ENCODE peak calls at places on chromosomes 11 and 22, in eight cellular contexts. One of them, this sample, is unnamed.

GRCh38 chr11:78318733-78319132 is 98.9 kb downstream of the GAB2 start:
- DNase-seq in GM23338: no peak
- DNase-seq in astrocyte: no peak
- DNase-seq in cardiac muscle cell: no peak
- DNase-seq in AG04450: no peak
- DNase-seq in heart right ventricle: no peak
- DNase-seq in fibroblast of mammary gland: no peak
- DNase-seq in OCI-LY7: no peak
- DNase-seq in this sample: no peak

GRCh38 chr11:75406338-75406777 is 7.0 kb downstream of the RPS3 start:
- DNase-seq in cardiac muscle cell: no peak
- DNase-seq in AG04450: no peak
- DNase-seq in astrocyte: peak
- DNase-seq in heart right ventricle: no peak
- DNase-seq in GM23338: no peak
- DNase-seq in OCI-LY7: no peak
- DNase-seq in fibroblast of mammary gland: peak
- DNase-seq in this sample: no peak

GRCh38 chr22:38309614-38310517 is 7.4 kb downstream of the CSNK1E start:
- DNase-seq in cardiac muscle cell: no peak
- DNase-seq in OCI-LY7: no peak
- DNase-seq in GM23338: no peak
- DNase-seq in heart right ventricle: no peak
- DNase-seq in fibroblast of mammary gland: peak
- DNase-seq in AG04450: no peak
- DNase-seq in astrocyte: no peak
- DNase-seq in this sample: no peak

GRCh38 chr11:116504541-116505149 is 268.1 kb downstream of the BUD13 start:
- DNase-seq in cardiac muscle cell: no peak
- DNase-seq in heart right ventricle: no peak
- DNase-seq in fibroblast of mammary gland: no peak
- DNase-seq in astrocyte: no peak
- DNase-seq in OCI-LY7: no peak
- DNase-seq in GM23338: peak
- DNase-seq in AG04450: no peak
- DNase-seq in this sample: no peak

GRCh38 chr11:57460017-57460755 is at the start of gene RTN4RL2:
- DNase-seq in OCI-LY7: peak
- DNase-seq in heart right ventricle: peak
- DNase-seq in GM23338: peak
- DNase-seq in astrocyte: peak
- DNase-seq in AG04450: no peak
- DNase-seq in cardiac muscle cell: peak
- DNase-seq in fibroblast of mammary gland: peak
- DNase-seq in this sample: peak

GRCh38 chr11:16346975-16347374 is 9.4 kb downstream of the SOX6 start:
- DNase-seq in astrocyte: peak
- DNase-seq in OCI-LY7: no peak
- DNase-seq in cardiac muscle cell: no peak
- DNase-seq in AG04450: no peak
- DNase-seq in heart right ventricle: no peak
- DNase-seq in fibroblast of mammary gland: no peak
- DNase-seq in GM23338: no peak
- DNase-seq in this sample: no peak

GRCh38 chr11:12242071-12242672 is 131.8 kb downstream of the MICAL2 start:
- DNase-seq in OCI-LY7: no peak
- DNase-seq in heart right ventricle: no peak
- DNase-seq in GM23338: peak
- DNase-seq in fibroblast of mammary gland: no peak
- DNase-seq in AG04450: no peak
- DNase-seq in astrocyte: no peak
- DNase-seq in cardiac muscle cell: no peak
- DNase-seq in this sample: no peak

GRCh38 chr11:108135845-108136599 is 14.7 kb downstream of the ACAT1 start:
- DNase-seq in OCI-LY7: peak
- DNase-seq in fibroblast of mammary gland: peak
- DNase-seq in cardiac muscle cell: no peak
- DNase-seq in GM23338: no peak
- DNase-seq in heart right ventricle: no peak
- DNase-seq in AG04450: no peak
- DNase-seq in astrocyte: peak
- DNase-seq in this sample: peak

GRCh38 chr11:126501641-126502040 is 146.2 kb downstream of the ST3GAL4 start:
- DNase-seq in fibroblast of mammary gland: no peak
- DNase-seq in GM23338: no peak
- DNase-seq in cardiac muscle cell: no peak
- DNase-seq in astrocyte: no peak
- DNase-seq in OCI-LY7: no peak
- DNase-seq in AG04450: no peak
- DNase-seq in heart right ventricle: no peak
- DNase-seq in this sample: no peak

GRCh38 chr11:28673687-28674431 is 565.7 kb downstream of the METTL15 start:
- DNase-seq in cardiac muscle cell: no peak
- DNase-seq in astrocyte: peak
- DNase-seq in fibroblast of mammary gland: peak
- DNase-seq in AG04450: no peak
- DNase-seq in GM23338: peak
- DNase-seq in heart right ventricle: no peak
- DNase-seq in OCI-LY7: no peak
- DNase-seq in this sample: no peak

GRCh38 chr11:115249179-115249578 is 255.0 kb downstream of the CADM1 start:
- DNase-seq in cardiac muscle cell: no peak
- DNase-seq in astrocyte: no peak
- DNase-seq in heart right ventricle: no peak
- DNase-seq in AG04450: no peak
- DNase-seq in GM23338: no peak
- DNase-seq in fibroblast of mammary gland: no peak
- DNase-seq in OCI-LY7: no peak
- DNase-seq in this sample: no peak

GRCh38 chr11:19241260-19242183 is 777 bp upstream of the E2F8 start:
- DNase-seq in cardiac muscle cell: peak
- DNase-seq in OCI-LY7: peak
- DNase-seq in heart right ventricle: peak
- DNase-seq in GM23338: peak
- DNase-seq in fibroblast of mammary gland: no peak
- DNase-seq in astrocyte: no peak
- DNase-seq in AG04450: no peak
- DNase-seq in this sample: peak

GRCh38 chr11:86802601-86803051 is 2.3 kb downstream of the PRSS23 start:
- DNase-seq in astrocyte: peak
- DNase-seq in GM23338: peak
- DNase-seq in cardiac muscle cell: peak
- DNase-seq in AG04450: no peak
- DNase-seq in OCI-LY7: peak
- DNase-seq in heart right ventricle: no peak
- DNase-seq in fibroblast of mammary gland: peak
- DNase-seq in this sample: peak

GRCh38 chr11:69671734-69672465 is 3.3 kb downstream of the LTO1 start:
- DNase-seq in OCI-LY7: no peak
- DNase-seq in heart right ventricle: no peak
- DNase-seq in AG04450: no peak
- DNase-seq in astrocyte: no peak
- DNase-seq in cardiac muscle cell: no peak
- DNase-seq in GM23338: no peak
- DNase-seq in fibroblast of mammary gland: no peak
- DNase-seq in this sample: no peak
- TF ChIP-seq CTCF in OCI-LY7: no peak
- TF ChIP-seq CTCF in heart right ventricle: no peak
- TF ChIP-seq CTCF in AG04450: no peak
- TF ChIP-seq CTCF in astrocyte: no peak
- TF ChIP-seq CTCF in cardiac muscle cell: no peak
- TF ChIP-seq CTCF in GM23338: no peak
- TF ChIP-seq CTCF in fibroblast of mammary gland: no peak
- TF ChIP-seq CTCF in this sample: no peak

DNA sequence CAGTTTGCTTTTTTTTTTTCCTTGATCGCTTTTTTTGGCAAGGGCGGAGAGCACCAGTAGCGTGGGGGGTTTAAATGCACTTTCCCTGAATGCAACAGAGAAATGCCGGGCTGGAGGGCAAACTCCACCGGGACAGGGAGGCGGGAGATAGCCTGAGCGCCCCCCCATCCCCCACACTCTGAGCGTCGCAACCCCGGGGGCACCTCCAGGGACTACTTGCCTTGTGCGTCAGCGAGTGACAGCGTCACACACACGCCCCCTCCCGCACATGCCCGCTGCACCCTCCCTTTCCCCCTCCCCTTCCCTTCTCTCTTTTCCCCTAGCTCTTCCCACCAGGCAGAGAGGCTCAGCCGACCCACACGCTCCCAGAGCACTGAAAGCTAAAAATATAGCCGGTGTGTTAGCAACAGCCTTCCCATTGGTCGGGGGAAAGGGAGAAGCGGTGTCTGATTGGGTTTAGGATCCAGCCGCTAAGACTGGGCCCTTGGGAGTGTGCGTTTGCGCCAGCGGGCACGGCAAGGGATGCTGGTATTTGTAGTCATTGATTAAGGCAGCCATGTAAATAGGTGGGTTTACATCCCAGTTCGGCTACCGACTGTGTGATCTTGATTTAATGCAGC is 1.7 kb upstream of the TOB2 start:
- DNase-seq in OCI-LY7: peak
- DNase-seq in heart right ventricle: peak
- DNase-seq in cardiac muscle cell: peak
- DNase-seq in GM23338: peak
- DNase-seq in fibroblast of mammary gland: peak
- DNase-seq in AG04450: peak
- DNase-seq in astrocyte: peak
- DNase-seq in this sample: peak
- TF ChIP-seq CTCF in OCI-LY7: no peak
- TF ChIP-seq CTCF in heart right ventricle: no peak
- TF ChIP-seq CTCF in cardiac muscle cell: no peak
- TF ChIP-seq CTCF in GM23338: no peak
- TF ChIP-seq CTCF in fibroblast of mammary gland: no peak
- TF ChIP-seq CTCF in AG04450: no peak
- TF ChIP-seq CTCF in astrocyte: no peak
- TF ChIP-seq CTCF in this sample: no peak

GRCh38 chr11:32615422-32615821 is 31.8 kb downstream of the EIF3M start:
- DNase-seq in heart right ventricle: no peak
- DNase-seq in GM23338: peak
- DNase-seq in astrocyte: no peak
- DNase-seq in cardiac muscle cell: peak
- DNase-seq in OCI-LY7: no peak
- DNase-seq in AG04450: no peak
- DNase-seq in fibroblast of mammary gland: peak
- DNase-seq in this sample: no peak
- TF ChIP-seq CTCF in heart right ventricle: peak
- TF ChIP-seq CTCF in GM23338: peak
- TF ChIP-seq CTCF in astrocyte: no peak
- TF ChIP-seq CTCF in cardiac muscle cell: peak
- TF ChIP-seq CTCF in OCI-LY7: peak
- TF ChIP-seq CTCF in AG04450: peak
- TF ChIP-seq CTCF in fibroblast of mammary gland: peak
- TF ChIP-seq CTCF in this sample: no peak

GRCh38 chr22:26391623-26392022 is 37.4 kb upstream of the ASPHD2 start:
- DNase-seq in GM23338: peak
- DNase-seq in heart right ventricle: no peak
- DNase-seq in cardiac muscle cell: no peak
- DNase-seq in AG04450: no peak
- DNase-seq in OCI-LY7: no peak
- DNase-seq in astrocyte: no peak
- DNase-seq in fibroblast of mammary gland: no peak
- DNase-seq in this sample: no peak

GRCh38 chr22:26394787-26395186 is 34.3 kb upstream of the ASPHD2 start:
- DNase-seq in fibroblast of mammary gland: no peak
- DNase-seq in astrocyte: no peak
- DNase-seq in heart right ventricle: no peak
- DNase-seq in AG04450: no peak
- DNase-seq in GM23338: peak
- DNase-seq in cardiac muscle cell: no peak
- DNase-seq in OCI-LY7: no peak
- DNase-seq in this sample: no peak

GRCh38 chr22:26395926-26396325 is 33.1 kb upstream of the ASPHD2 start:
- DNase-seq in heart right ventricle: no peak
- DNase-seq in astrocyte: no peak
- DNase-seq in fibroblast of mammary gland: no peak
- DNase-seq in cardiac muscle cell: no peak
- DNase-seq in OCI-LY7: no peak
- DNase-seq in GM23338: peak
- DNase-seq in AG04450: no peak
- DNase-seq in this sample: no peak

GRCh38 chr22:26389125-26389524 is 39.9 kb upstream of the ASPHD2 start:
- DNase-seq in astrocyte: no peak
- DNase-seq in fibroblast of mammary gland: no peak
- DNase-seq in GM23338: no peak
- DNase-seq in heart right ventricle: no peak
- DNase-seq in cardiac muscle cell: no peak
- DNase-seq in AG04450: no peak
- DNase-seq in OCI-LY7: no peak
- DNase-seq in this sample: no peak

DNA sequence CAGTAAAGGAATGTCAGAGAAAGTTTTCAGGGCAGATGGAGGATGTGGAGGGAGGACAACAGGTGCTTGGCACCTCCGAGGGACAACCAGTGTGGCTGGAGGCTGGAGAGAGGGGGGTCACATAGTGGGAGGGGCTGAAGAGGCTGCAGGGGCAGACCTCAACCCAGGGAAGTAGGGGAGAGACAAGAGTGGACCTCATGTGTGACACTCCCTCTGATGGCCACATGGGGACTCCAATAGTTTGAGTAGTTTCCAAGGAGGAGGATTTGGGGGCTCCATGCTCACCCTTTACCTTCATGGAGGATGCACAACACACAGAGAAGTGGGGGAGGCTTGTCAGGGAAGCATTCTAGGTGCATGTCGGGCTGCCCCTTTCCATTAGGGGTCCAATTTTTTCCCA is 35.1 kb upstream of the ASPHD2 start:
- DNase-seq in fibroblast of mammary gland: no peak
- DNase-seq in cardiac muscle cell: no peak
- DNase-seq in astrocyte: no peak
- DNase-seq in OCI-LY7: no peak
- DNase-seq in heart right ventricle: no peak
- DNase-seq in AG04450: no peak
- DNase-seq in GM23338: peak
- DNase-seq in this sample: no peak
- TF ChIP-seq CTCF in fibroblast of mammary gland: peak
- TF ChIP-seq CTCF in cardiac muscle cell: no peak
- TF ChIP-seq CTCF in astrocyte: no peak
- TF ChIP-seq CTCF in OCI-LY7: peak
- TF ChIP-seq CTCF in heart right ventricle: no peak
- TF ChIP-seq CTCF in AG04450: peak
- TF ChIP-seq CTCF in GM23338: peak
- TF ChIP-seq CTCF in this sample: peak

This sample was measured in GM12865.